ENCODE peak calls at places on chromosomes 16 and 17, in six cellular contexts. One of them, this sample, is unnamed.

GRCh38 chr17:79981661-79982101 is 54.0 kb downstream of the TBC1D16 start:
- DNase-seq in uterus: no peak
- DNase-seq in AG04449: no peak
- DNase-seq in effector CD4-positive, alpha-beta T cell: no peak
- DNase-seq in NB4: no peak
- DNase-seq in sigmoid colon: peak; percentile 61
- DNase-seq in this sample: no peak

GRCh38 chr16:56611281-56611833 is 3.0 kb downstream of the MT2A start:
- DNase-seq in NB4: no peak
- DNase-seq in effector CD4-positive, alpha-beta T cell: no peak
- DNase-seq in AG04449: no peak
- DNase-seq in sigmoid colon: no peak
- DNase-seq in uterus: peak; percentile 48
- DNase-seq in this sample: no peak

GRCh38 chr17:37737971-37738370 is 6.9 kb downstream of the HNF1B start:
- DNase-seq in effector CD4-positive, alpha-beta T cell: no peak
- DNase-seq in sigmoid colon: no peak
- DNase-seq in uterus: no peak
- DNase-seq in NB4: no peak
- DNase-seq in AG04449: no peak
- DNase-seq in this sample: no peak

GRCh38 chr17:15265131-15265530 is at the start of gene PMP22:
- DNase-seq in sigmoid colon: peak; percentile 86
- DNase-seq in uterus: peak; percentile 58
- DNase-seq in AG04449: no peak
- DNase-seq in effector CD4-positive, alpha-beta T cell: no peak
- DNase-seq in NB4: no peak
- DNase-seq in this sample: no peak

GRCh38 chr17:62718420-62718819 is 89.7 kb downstream of the MARCHF10 start:
- DNase-seq in AG04449: no peak
- DNase-seq in uterus: no peak
- DNase-seq in effector CD4-positive, alpha-beta T cell: no peak
- DNase-seq in NB4: no peak
- DNase-seq in sigmoid colon: no peak
- DNase-seq in this sample: no peak

GRCh38 chr16:83004868-83005652 is 378.3 kb downstream of the CDH13 start:
- DNase-seq in uterus: no peak
- DNase-seq in AG04449: no peak
- DNase-seq in sigmoid colon: no peak
- DNase-seq in effector CD4-positive, alpha-beta T cell: no peak
- DNase-seq in NB4: no peak
- DNase-seq in this sample: no peak

GRCh38 chr16:5551909-5552308 is 454.3 kb upstream of the EEF2KMT start:
- DNase-seq in AG04449: no peak
- DNase-seq in NB4: no peak
- DNase-seq in uterus: no peak
- DNase-seq in sigmoid colon: no peak
- DNase-seq in effector CD4-positive, alpha-beta T cell: no peak
- DNase-seq in this sample: no peak

GRCh38 chr17:13395872-13396271 is 205.9 kb downstream of the HS3ST3A1 start:
- DNase-seq in uterus: no peak
- DNase-seq in NB4: peak; percentile 10
- DNase-seq in sigmoid colon: no peak
- DNase-seq in effector CD4-positive, alpha-beta T cell: no peak
- DNase-seq in AG04449: no peak
- DNase-seq in this sample: peak; percentile 16

GRCh38 chr17:80855968-80856862 is 135.4 kb upstream of the CHMP6 start:
- DNase-seq in AG04449: peak; percentile 96
- DNase-seq in effector CD4-positive, alpha-beta T cell: peak; percentile 51
- DNase-seq in uterus: peak; percentile 62
- DNase-seq in sigmoid colon: peak; percentile 90
- DNase-seq in NB4: peak; percentile 90
- DNase-seq in this sample: peak; percentile 94

GRCh38 chr17:41697122-41697962 is 8.7 kb downstream of the EIF1 start:
- DNase-seq in sigmoid colon: peak; percentile 95
- DNase-seq in NB4: peak; percentile 43
- DNase-seq in effector CD4-positive, alpha-beta T cell: no peak
- DNase-seq in uterus: peak; percentile 83
- DNase-seq in AG04449: no peak
- DNase-seq in this sample: peak; percentile 80

GRCh38 chr17:83173997-83174858 is 94.8 kb downstream of the METRNL start:
- DNase-seq in uterus: peak; percentile 12
- DNase-seq in sigmoid colon: peak; percentile 60
- DNase-seq in effector CD4-positive, alpha-beta T cell: no peak
- DNase-seq in AG04449: no peak
- DNase-seq in NB4: peak; percentile 70
- DNase-seq in this sample: no peak

GRCh38 chr17:67139784-67140665 is 95.7 kb downstream of the CACNG1 start:
- DNase-seq in AG04449: no peak
- DNase-seq in NB4: peak; percentile 18
- DNase-seq in sigmoid colon: no peak
- DNase-seq in effector CD4-positive, alpha-beta T cell: no peak
- DNase-seq in uterus: no peak
- DNase-seq in this sample: peak; percentile 40

GRCh38 chr16:74991593-74992403 is 6.9 kb upstream of the WDR59 start:
- DNase-seq in uterus: no peak
- DNase-seq in AG04449: no peak
- DNase-seq in sigmoid colon: no peak
- DNase-seq in effector CD4-positive, alpha-beta T cell: no peak
- DNase-seq in NB4: no peak
- DNase-seq in this sample: no peak

GRCh38 chr17:13864551-13864950 is 204.8 kb upstream of the COX10 start:
- DNase-seq in NB4: peak; percentile 69
- DNase-seq in effector CD4-positive, alpha-beta T cell: no peak
- DNase-seq in uterus: no peak
- DNase-seq in sigmoid colon: no peak
- DNase-seq in AG04449: peak; percentile 42
- DNase-seq in this sample: peak; percentile 87

GRCh38 chr17:73770115-73770848 is 126.0 kb upstream of the SDK2 start:
- DNase-seq in sigmoid colon: peak; percentile 93
- DNase-seq in AG04449: peak; percentile 28
- DNase-seq in uterus: peak; percentile 79
- DNase-seq in NB4: no peak
- DNase-seq in effector CD4-positive, alpha-beta T cell: no peak
- DNase-seq in this sample: no peak

GRCh38 chr16:52547834-52548215 is 882 bp upstream of the TOX3 start:
- DNase-seq in NB4: no peak
- DNase-seq in effector CD4-positive, alpha-beta T cell: no peak
- DNase-seq in AG04449: no peak
- DNase-seq in uterus: no peak
- DNase-seq in sigmoid colon: no peak
- DNase-seq in this sample: no peak

GRCh38 chr16:76035689-76036088 is 241.5 kb upstream of the CNTNAP4 start:
- DNase-seq in AG04449: no peak
- DNase-seq in uterus: no peak
- DNase-seq in NB4: peak; percentile 12
- DNase-seq in effector CD4-positive, alpha-beta T cell: no peak
- DNase-seq in sigmoid colon: no peak
- DNase-seq in this sample: no peak

GRCh38 chr16:84976644-84977400 is 34.5 kb downstream of the ZDHHC7 start:
- DNase-seq in sigmoid colon: peak; percentile 83
- DNase-seq in uterus: no peak
- DNase-seq in AG04449: no peak
- DNase-seq in NB4: no peak
- DNase-seq in effector CD4-positive, alpha-beta T cell: no peak
- DNase-seq in this sample: no peak

GRCh38 chr17:82050761-82051641 is 610 bp downstream of the RFNG start:
- DNase-seq in uterus: no peak
- DNase-seq in sigmoid colon: no peak
- DNase-seq in NB4: no peak
- DNase-seq in effector CD4-positive, alpha-beta T cell: peak; percentile 2
- DNase-seq in AG04449: no peak
- DNase-seq in this sample: no peak

GRCh38 chr17:73317554-73318426 is 6.0 kb upstream of the CDC42EP4 start:
- DNase-seq in sigmoid colon: no peak
- DNase-seq in NB4: no peak
- DNase-seq in AG04449: no peak
- DNase-seq in effector CD4-positive, alpha-beta T cell: no peak
- DNase-seq in uterus: no peak
- DNase-seq in this sample: no peak

GRCh38 chr17:27929990-27930389 is 36.8 kb upstream of the LYRM9 start:
- DNase-seq in NB4: no peak
- DNase-seq in sigmoid colon: no peak
- DNase-seq in uterus: no peak
- DNase-seq in AG04449: no peak
- DNase-seq in effector CD4-positive, alpha-beta T cell: no peak
- DNase-seq in this sample: no peak

GRCh38 chr17:31279401-31279800 is 17.6 kb downstream of the OMG start:
- DNase-seq in AG04449: no peak
- DNase-seq in NB4: no peak
- DNase-seq in effector CD4-positive, alpha-beta T cell: no peak
- DNase-seq in sigmoid colon: no peak
- DNase-seq in uterus: no peak
- DNase-seq in this sample: no peak

This sample was measured in MV-4-11.